ENCODE peak calls at places on chromosome 16, in six cellular contexts. N is NCI-H1092; J is activated CD8-positive, alpha-beta memory T cell treated with anti-CD3 and anti-CD28 coated beads, Interleukin-2, amount 50 U/mL, for 48 hours; H is T47D; S is cardiac muscle cell; I is Daoy. Y is an unnamed sample.

GRCh38 chr16:49496656-49497055 is 123.1 kb downstream of the C16orf78 start:
- DNase-seq in N (no peak), J (no peak), H (no peak), S (no peak), I (no peak), Y (no peak)

GRCh38 chr16:56673916-56674315 is 4.3 kb downstream of the MT1H start:
- DNase-seq in N (no peak), J (no peak), H (peak), S (peak), I (no peak), Y (no peak)

GRCh38 chr16:30482366-30482765 is 9.8 kb downstream of the ITGAL start:
- DNase-seq in N (no peak), J (no peak), H (no peak), S (no peak), I (no peak), Y (no peak)

GRCh38 chr16:48537909-48538745 is 71.9 kb downstream of the N4BP1 start:
- DNase-seq in N (no peak), J (no peak), H (no peak), S (no peak), I (peak), Y (no peak)

GRCh38 chr16:81730090-81731051 is 48.7 kb upstream of the PLCG2 start:
- DNase-seq in N (peak), J (peak), H (peak), S (peak), I (peak), Y (peak)

GRCh38 chr16:85529489-85530369 is 83.4 kb upstream of the GSE1 start:
- DNase-seq in N (no peak), J (no peak), H (peak), S (no peak), I (no peak), Y (no peak)

GRCh38 chr16:138049-138417 is 440 bp downstream of the NPRL3 start:
- DNase-seq in N (no peak), J (peak), H (no peak), S (peak), I (no peak), Y (no peak)

GRCh38 chr16:85452364-85453178 is 160.6 kb upstream of the GSE1 start:
- DNase-seq in N (no peak), J (no peak), H (peak), S (no peak), I (no peak), Y (no peak)

GRCh38 chr16:28105954-28106353 is 42.4 kb upstream of the GSG1L start:
- DNase-seq in N (no peak), J (no peak), H (no peak), S (no peak), I (no peak), Y (no peak)

GRCh38 chr16:72740346-72740745 is 307.6 kb downstream of the ZFHX3 start:
- DNase-seq in N (no peak), J (no peak), H (peak), S (no peak), I (no peak), Y (no peak)

GRCh38 chr16:81181013-81181720 is 57.3 kb upstream of the BCO1 start:
- DNase-seq in N (no peak), J (no peak), H (peak), S (peak), I (peak), Y (peak)

GRCh38 chr16:57624806-57625500 is 3.5 kb upstream of the ADGRG1 start:
- DNase-seq in N (no peak), J (no peak), H (no peak), S (no peak), I (no peak), Y (no peak)

GRCh38 chr16:3745751-3746355 is 28.5 kb upstream of the TRAP1 start:
- DNase-seq in N (no peak), J (no peak), H (no peak), S (no peak), I (no peak), Y (no peak)

GRCh38 chr16:74305286-74305685 is 8.7 kb downstream of the PSMD7 start:
- DNase-seq in N (no peak), J (no peak), H (no peak), S (no peak), I (no peak), Y (no peak)

GRCh38 chr16:75109732-75110243 is 6.8 kb downstream of the LDHD start:
- DNase-seq in N (peak), J (no peak), H (peak), S (no peak), I (no peak), Y (no peak)

GRCh38 chr16:53743149-53743566 is 39.2 kb downstream of the FTO start:
- DNase-seq in N (no peak), J (no peak), H (peak), S (no peak), I (peak), Y (no peak)

GRCh38 chr16:12470311-12471229 is 333.1 kb downstream of the CPPED1 start:
- DNase-seq in N (peak), J (no peak), H (no peak), S (peak), I (peak), Y (no peak)

Y was measured in pulmonary artery endothelial cell.